ENCODE peak calls at places on chromosome 2, in nine cellular contexts. Q, Y, M, Z, C, H, R, O and T are unnamed samples.

GRCh38 chr2:71614976-71615768 is 161.8 kb downstream of the DYSF start:
- DNase-seq in Q (peak; percentile 34), Y (peak; percentile 8), M (no peak), Z (no peak), C (no peak), H (no peak), R (no peak), O (peak; percentile 86), T (peak; percentile 38)

GRCh38 chr2:236965021-236965840 is 120.5 kb upstream of the COPS8 start:
- DNase-seq in Q (peak; percentile 15), Y (no peak), M (no peak), Z (no peak), C (no peak), H (no peak), R (no peak), O (no peak), T (no peak)

GRCh38 chr2:107303964-107304363 is 418.0 kb upstream of the ST6GAL2 start:
- DNase-seq in Q (no peak), Y (no peak), M (no peak), Z (no peak), C (no peak), H (no peak), R (no peak), O (no peak), T (no peak)

GRCh38 chr2:240856151-240856980 is 12.3 kb upstream of the AGXT start:
- DNase-seq in Q (no peak), Y (no peak), M (no peak), Z (peak; percentile 25), C (peak; percentile 10), H (no peak), R (no peak), O (no peak), T (no peak)

GRCh38 chr2:40448476-40449079 is 3.3 kb downstream of the SLC8A1 start:
- DNase-seq in Q (no peak), Y (peak; percentile 52), M (no peak), Z (peak; percentile 20), C (peak; percentile 10), H (no peak), R (no peak), O (no peak), T (no peak)

GRCh38 chr2:163231666-163232065 is 393.1 kb upstream of the KCNH7 start:
- DNase-seq in Q (no peak), Y (no peak), M (no peak), Z (no peak), C (no peak), H (no peak), R (no peak), O (no peak), T (no peak)

GRCh38 chr2:217165547-217165946 is 305.7 kb upstream of the TNP1 start:
- DNase-seq in Q (no peak), Y (no peak), M (no peak), Z (no peak), C (no peak), H (no peak), R (no peak), O (no peak), T (no peak)

GRCh38 chr2:241412144-241412543 is 56.1 kb downstream of the FARP2 start:
- DNase-seq in Q (no peak), Y (peak; percentile 97), M (no peak), Z (no peak), C (peak; percentile 16), H (peak; percentile 8), R (no peak), O (no peak), T (no peak)

GRCh38 chr2:58146707-58147106 is 94.4 kb downstream of the FANCL start:
- DNase-seq in Q (no peak), Y (peak; percentile 46), M (no peak), Z (no peak), C (peak; percentile 19), H (no peak), R (no peak), O (no peak), T (no peak)

GRCh38 chr2:189466656-189467055 is 25.4 kb downstream of the WDR75 start:
- DNase-seq in Q (no peak), Y (peak; percentile 50), M (no peak), Z (peak; percentile 9), C (no peak), H (no peak), R (no peak), O (no peak), T (no peak)

GRCh38 chr2:235343869-235344268 is 150.0 kb upstream of the AGAP1 start:
- DNase-seq in Q (no peak), Y (peak; percentile 11), M (no peak), Z (no peak), C (no peak), H (no peak), R (no peak), O (no peak), T (no peak)

GRCh38 chr2:156294945-156295580 is 37.5 kb downstream of the NR4A2 start:
- DNase-seq in Q (no peak), Y (no peak), M (no peak), Z (no peak), C (no peak), H (no peak), R (no peak), O (no peak), T (no peak)

GRCh38 chr2:128473175-128474013 is 154.7 kb upstream of the HS6ST1 start:
- DNase-seq in Q (no peak), Y (peak; percentile 62), M (peak; percentile 64), Z (no peak), C (no peak), H (no peak), R (peak; percentile 41), O (peak; percentile 87), T (no peak)

GRCh38 chr2:101717041-101717817 is 19.7 kb downstream of the MAP4K4 start:
- DNase-seq in Q (no peak), Y (no peak), M (no peak), Z (no peak), C (no peak), H (no peak), R (peak; percentile 44), O (no peak), T (no peak)

GRCh38 chr2:127685410-127686110 is 10.2 kb upstream of the LIMS2 start:
- DNase-seq in Q (no peak), Y (no peak), M (no peak), Z (no peak), C (no peak), H (no peak), R (no peak), O (no peak), T (no peak)

GRCh38 chr2:172250801-172251200 is 148.1 kb upstream of the DLX2 start:
- DNase-seq in Q (no peak), Y (no peak), M (no peak), Z (no peak), C (no peak), H (no peak), R (no peak), O (no peak), T (no peak)

GRCh38 chr2:38505779-38506178 is 96.9 kb downstream of the HNRNPLL start:
- DNase-seq in Q (no peak), Y (peak; percentile 87), M (no peak), Z (no peak), C (no peak), H (peak; percentile 55), R (no peak), O (peak; percentile 91), T (peak; percentile 72)

GRCh38 chr2:8714283-8714682 is 32.4 kb downstream of the ID2 start:
- DNase-seq in Q (no peak), Y (no peak), M (no peak), Z (no peak), C (no peak), H (no peak), R (no peak), O (no peak), T (no peak)

GRCh38 chr2:37768491-37768925 is 97.1 kb upstream of the CDC42EP3 start:
- DNase-seq in Q (peak; percentile 29), Y (peak; percentile 92), M (no peak), Z (peak; percentile 53), C (no peak), H (peak; percentile 50), R (no peak), O (no peak), T (peak; percentile 58)

GRCh38 chr2:70084973-70085710 is 2.1 kb upstream of the PCBP1 start:
- DNase-seq in Q (peak; percentile 68), Y (no peak), M (no peak), Z (no peak), C (peak; percentile 65), H (no peak), R (peak; percentile 76), O (peak; percentile 92), T (peak; percentile 43)
- TF ChIP-seq POLR2A in Q (no peak), Y (no peak), M (peak; percentile 63), Z (no peak), C (peak; percentile 6), H (no peak), R (peak; percentile 75), O (no peak), T (no peak)

GRCh38 chr2:84908948-84909713 is 3.7 kb downstream of the TMSB10 start:
- DNase-seq in Q (no peak), Y (no peak), M (no peak), Z (no peak), C (no peak), H (no peak), R (no peak), O (no peak), T (no peak)
- TF ChIP-seq POLR2A in Q (no peak), Y (peak; percentile 18), M (no peak), Z (no peak), C (no peak), H (no peak), R (peak; percentile 42), O (no peak), T (no peak)

GRCh38 chr2:214482716-214483115 is 71.9 kb downstream of the VWC2L start:
- DNase-seq in Q (no peak), Y (no peak), M (no peak), Z (no peak), C (no peak), H (no peak), R (no peak), O (no peak), T (no peak)

GRCh38 chr2:214484239-214484638 is 73.4 kb downstream of the VWC2L start:
- DNase-seq in Q (no peak), Y (no peak), M (no peak), Z (no peak), C (no peak), H (no peak), R (no peak), O (no peak), T (no peak)

GRCh38 chr2:214477305-214477704 is 66.5 kb downstream of the VWC2L start:
- DNase-seq in Q (no peak), Y (no peak), M (no peak), Z (no peak), C (no peak), H (no peak), R (no peak), O (no peak), T (no peak)

GRCh38 chr2:214484701-214485100 is 73.8 kb downstream of the VWC2L start:
- DNase-seq in Q (no peak), Y (no peak), M (no peak), Z (no peak), C (no peak), H (no peak), R (no peak), O (no peak), T (no peak)

GRCh38 chr2:214481204-214481603 is 70.3 kb downstream of the VWC2L start:
- DNase-seq in Q (no peak), Y (peak; percentile 66), M (no peak), Z (no peak), C (no peak), H (no peak), R (no peak), O (no peak), T (no peak)
- TF ChIP-seq POLR2A in Q (no peak), Y (no peak), M (no peak), Z (no peak), C (no peak), H (no peak), R (no peak), O (no peak), T (no peak)

GRCh38 chr2:85354286-85355072 is at the start of the genes ELMOD3 and RETSAT:
- DNase-seq in Q (peak; percentile 98), Y (peak; percentile 100), M (peak; percentile 92), Z (peak; percentile 98), C (peak; percentile 99), H (peak; percentile 95), R (peak; percentile 97), O (peak; percentile 99), T (peak; percentile 96)
- TF ChIP-seq POLR2A in Q (no peak), Y (peak; percentile 98), M (peak; percentile 99), Z (peak; percentile 99), C (peak; percentile 89), H (peak; percentile 97), R (peak; percentile 99), O (peak; percentile 76), T (peak; percentile 80)